ENCODE peak calls at places on chromosomes 4 and X, in eight cellular contexts. G, M, K, L, D, P, U and E are unnamed samples.

GRCh38 chr4:48546336-48546735 is 56.3 kb downstream of the ZAR1 start:
- DNase-seq in U (peak), G (peak), L (no peak), K (peak), P (peak), M (no peak), D (peak), E (peak)

GRCh38 chr4:154985673-154986072 is 204.6 kb downstream of the RBM46 start:
- DNase-seq in G (no peak), L (no peak), D (no peak), M (no peak), P (no peak), U (no peak), K (no peak), E (peak)

GRCh38 chr4:70715097-70715496 is 6.7 kb upstream of the RUFY3 start:
- DNase-seq in M (no peak), G (no peak), P (no peak), K (no peak), L (no peak), D (peak), U (no peak), E (no peak)

GRCh38 chr4:10582059-10582686 is 102.4 kb downstream of the CLNK start:
- DNase-seq in G (peak), K (peak), U (peak), D (peak), M (no peak), P (peak), L (no peak), E (peak)

GRCh38 chrX:11137543-11138139 is 26.5 kb downstream of the HCCS start:
- DNase-seq in U (no peak), L (no peak), D (no peak), K (no peak), M (no peak), G (no peak), P (no peak), E (peak)

GRCh38 chr4:61292322-61292721 is 92.2 kb downstream of the ADGRL3 start:
- DNase-seq in K (no peak), D (no peak), U (no peak), M (no peak), L (no peak), G (no peak), P (no peak), E (no peak)

GRCh38 chr4:80306255-80306654 is 29.3 kb upstream of the CFAP299 start:
- DNase-seq in U (no peak), K (no peak), D (peak), G (no peak), L (no peak), P (no peak), M (no peak), E (no peak)

GRCh38 chrX:51148848-51149247 is 183.8 kb upstream of the NUDT10 start:
- DNase-seq in U (peak), D (peak), L (no peak), P (no peak), K (no peak), M (no peak), G (no peak), E (no peak)

GRCh38 chr4:153137168-153137567 is 67.1 kb upstream of the TRIM2 start:
- DNase-seq in G (no peak), U (peak), K (no peak), L (no peak), M (no peak), D (peak), P (no peak), E (peak)